ENCODE peak calls at places on chromosomes 16 and 17, in ten cellular contexts. I is IMR-90, R is ovary, V is endothelial cell of umbilical vein, E is upper lobe of left lung, A is A549, M is body of pancreas, W is transverse colon, O is breast epithelium, G is sigmoid colon. Q is an unnamed sample.

GRCh38 chr17:74524751-74525725 is 6.2 kb downstream of the CD300LB start:
- DNase-seq in I (no peak), R (no peak), V (no peak), E (no peak), A (no peak), M (no peak), W (no peak), O (peak; percentile 33), G (peak; percentile 43), Q (no peak)

GRCh38 chr17:62059394-62059793 is 5.7 kb downstream of the MED13 start:
- DNase-seq in I (no peak), R (no peak), V (no peak), E (no peak), A (no peak), M (no peak), W (no peak), O (no peak), G (no peak), Q (no peak)

GRCh38 chr16:89013692-89014455 is 36.9 kb upstream of the CBFA2T3 start:
- DNase-seq in I (no peak), R (no peak), V (no peak), E (peak; percentile 62), A (no peak), M (no peak), W (no peak), O (no peak), G (peak; percentile 47), Q (no peak)

GRCh38 chr17:28918295-28918694 is 15.4 kb upstream of the DHRS13 start:
- DNase-seq in I (no peak), R (no peak), V (no peak), E (no peak), A (no peak), M (no peak), W (no peak), O (no peak), G (no peak), Q (no peak)

GRCh38 chr17:47864791-47865216 is 13.8 kb upstream of the SP6 start:
- DNase-seq in I (no peak), R (no peak), V (no peak), E (no peak), A (no peak), M (no peak), W (no peak), O (no peak), G (no peak), Q (no peak)

GRCh38 chr16:48583075-48584065 is 26.6 kb downstream of the N4BP1 start:
- DNase-seq in I (no peak), R (no peak), V (no peak), E (no peak), A (no peak), M (no peak), W (no peak), O (no peak), G (no peak), Q (no peak)

GRCh38 chr17:65503557-65503956 is 57.9 kb downstream of the AXIN2 start:
- DNase-seq in I (no peak), R (no peak), V (no peak), E (peak; percentile 44), A (no peak), M (no peak), W (no peak), O (no peak), G (peak; percentile 30), Q (no peak)

GRCh38 chr16:88373927-88374492 is 8.7 kb upstream of the ZNF469 start:
- DNase-seq in I (no peak), R (no peak), V (no peak), E (no peak), A (no peak), M (no peak), W (no peak), O (no peak), G (no peak), Q (no peak)

GRCh38 chr16:47258874-47259461 is 115.2 kb upstream of the NETO2 start:
- DNase-seq in I (peak; percentile 14), R (no peak), V (peak; percentile 33), E (no peak), A (peak; percentile 52), M (no peak), W (no peak), O (no peak), G (no peak), Q (no peak)

GRCh38 chr17:80945736-80946135 is 45.9 kb upstream of the CHMP6 start:
- DNase-seq in I (no peak), R (no peak), V (no peak), E (peak; percentile 38), A (no peak), M (no peak), W (no peak), O (no peak), G (peak; percentile 61), Q (peak; percentile 42)

GRCh38 chr17:41098476-41098875 is 534 bp upstream of the KRTAP4-8 start:
- DNase-seq in I (peak; percentile 68), R (no peak), V (no peak), E (no peak), A (no peak), M (no peak), W (no peak), O (no peak), G (no peak), Q (no peak)

GRCh38 chr17:58323420-58324408 is 4.9 kb downstream of the TSPOAP1 start:
- DNase-seq in I (no peak), R (no peak), V (no peak), E (no peak), A (no peak), M (no peak), W (no peak), O (no peak), G (no peak), Q (peak; percentile 46)

GRCh38 chr17:58200024-58200633 is 7.6 kb downstream of the EPX start:
- DNase-seq in I (peak; percentile 36), R (no peak), V (peak; percentile 43), E (no peak), A (peak; percentile 80), M (peak; percentile 50), W (peak; percentile 40), O (no peak), G (peak; percentile 66), Q (peak; percentile 57)

GRCh38 chr16:85364323-85365040 is 248.6 kb upstream of the GSE1 start:
- DNase-seq in I (no peak), R (no peak), V (no peak), E (peak; percentile 61), A (no peak), M (no peak), W (no peak), O (no peak), G (no peak), Q (no peak)

GRCh38 chr17:40551091-40551873 is 14.0 kb downstream of the CCR7 start:
- DNase-seq in I (peak; percentile 100), R (peak; percentile 88), V (no peak), E (no peak), A (peak; percentile 99), M (peak; percentile 41), W (peak; percentile 54), O (peak; percentile 62), G (peak; percentile 95), Q (peak; percentile 90)

GRCh38 chr17:80118601-80119270 is 17.4 kb downstream of the GAA start:
- DNase-seq in I (no peak), R (no peak), V (no peak), E (peak; percentile 74), A (no peak), M (no peak), W (no peak), O (no peak), G (peak; percentile 46), Q (no peak)

GRCh38 chr17:29568331-29569244 is at the start of gene TP53I13:
- DNase-seq in I (peak; percentile 68), R (peak; percentile 88), V (peak; percentile 82), E (peak; percentile 98), A (peak; percentile 90), M (peak; percentile 91), W (peak; percentile 94), O (peak; percentile 76), G (peak; percentile 93), Q (peak; percentile 93)

GRCh38 chr17:16980813-16981731 is 9.2 kb upstream of the TNFRSF13B start:
- DNase-seq in I (no peak), R (no peak), V (no peak), E (no peak), A (no peak), M (no peak), W (peak; percentile 71), O (no peak), G (no peak), Q (no peak)

DNA sequence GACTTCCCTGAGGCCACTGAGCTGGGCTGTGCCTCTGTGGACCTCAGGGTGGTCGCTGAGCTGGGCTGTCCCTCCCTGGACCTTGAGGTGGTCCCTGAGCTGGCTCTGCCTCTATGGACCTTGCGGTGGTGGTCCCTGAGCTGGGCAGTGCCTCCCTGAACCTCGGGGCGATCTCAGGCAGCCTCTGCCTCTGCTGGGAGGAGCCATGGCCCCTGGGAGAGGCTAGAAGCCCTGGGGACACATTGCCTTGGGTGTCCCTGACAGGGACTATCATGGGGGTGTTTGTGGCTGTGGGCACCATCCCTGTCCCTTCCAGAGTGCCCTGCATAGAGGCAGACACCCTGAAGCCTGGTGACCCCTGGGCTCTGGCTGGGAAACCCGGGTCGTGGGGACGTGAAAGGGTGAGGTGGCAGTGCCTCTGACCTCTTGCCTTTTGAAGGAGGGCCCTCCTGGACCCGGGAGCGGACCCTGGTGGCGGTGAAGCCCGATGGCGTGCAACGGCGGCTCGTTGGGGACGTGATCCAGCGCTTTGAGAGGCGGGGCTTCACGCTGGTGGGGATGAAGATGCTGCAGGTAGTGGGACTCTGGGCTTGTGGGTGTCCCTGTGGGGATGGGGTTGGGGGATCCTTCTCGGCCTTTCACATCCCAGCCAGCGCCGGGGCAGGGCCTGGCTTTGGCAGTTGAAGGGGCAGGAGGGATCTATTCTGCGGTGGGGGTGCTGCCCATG is 1.7 kb downstream of the NME4 start:
- DNase-seq in I (no peak), R (no peak), V (no peak), E (peak; percentile 85), A (no peak), M (no peak), W (no peak), O (no peak), G (no peak), Q (no peak)
- TF ChIP-seq CTCF in I (no peak), R (no peak), V (no peak), E (no peak), A (no peak), M (no peak), W (no peak), O (no peak), G (no peak), Q (no peak)

GRCh38 chr17:42276359-42276608 is at the start of gene STAT5B:
- DNase-seq in I (peak; percentile 55), R (peak; percentile 83), V (peak; percentile 46), E (peak; percentile 96), A (peak; percentile 58), M (peak; percentile 73), W (peak; percentile 80), O (peak; percentile 67), G (peak; percentile 85), Q (peak; percentile 79)
- TF ChIP-seq POLR2A in I (no peak), R (peak; percentile 67), V (no peak), E (no peak), A (peak; percentile 62), M (peak; percentile 55), W (no peak), O (no peak), G (no peak), Q (peak; percentile 82)

GRCh38 chr16:69286941-69287713 is 24.0 kb upstream of the VPS4A start:
- DNase-seq in I (peak; percentile 78), R (no peak), V (peak; percentile 84), E (no peak), A (peak; percentile 70), M (peak; percentile 34), W (peak; percentile 26), O (no peak), G (peak; percentile 81), Q (peak; percentile 71)
- TF ChIP-seq CTCF in I (peak; percentile 57), R (peak; percentile 39), V (peak; percentile 22), E (peak; percentile 31), A (peak; percentile 91), M (peak; percentile 67), W (peak; percentile 74), O (peak; percentile 71), G (peak; percentile 64), Q (peak; percentile 48)

GRCh38 chr17:50953831-50954601 is 87.9 kb upstream of the TOB1 start:
- DNase-seq in I (peak; percentile 82), R (peak; percentile 64), V (peak; percentile 65), E (no peak), A (no peak), M (peak; percentile 35), W (peak; percentile 43), O (no peak), G (peak; percentile 80), Q (peak; percentile 52)
- TF ChIP-seq POLR2A in I (no peak), R (no peak), V (no peak), E (no peak), A (no peak), M (no peak), W (no peak), O (no peak), G (no peak), Q (no peak)

Q was measured in right lobe of liver.